ENCODE peak calls at places on chromosome 5, in five cellular contexts. One of them, this sample, is unnamed.
A peak's percentile ranks its signal among the peaks of the same experiment; 100 is the strongest.

GRCh38 chr5:42566658-42567313 is 143.5 kb downstream of the GHR start:
- DNase-seq in substantia nigra: no peak
- DNase-seq in cerebellar cortex: no peak
- DNase-seq in GDM1: no peak
- DNase-seq in NAMALWA: no peak
- DNase-seq in this sample: no peak

GRCh38 chr5:52989781-52990530 is 804 bp downstream of the ITGA2 start:
- DNase-seq in substantia nigra: peak; percentile 55
- DNase-seq in cerebellar cortex: no peak
- DNase-seq in GDM1: peak; percentile 16
- DNase-seq in NAMALWA: no peak
- DNase-seq in this sample: peak; percentile 70

GRCh38 chr5:57711946-57712345 is 229.3 kb upstream of the ACTBL2 start:
- DNase-seq in substantia nigra: no peak
- DNase-seq in cerebellar cortex: no peak
- DNase-seq in GDM1: no peak
- DNase-seq in NAMALWA: no peak
- DNase-seq in this sample: no peak

GRCh38 chr5:84181093-84181492 is 203.6 kb downstream of the EDIL3 start:
- DNase-seq in substantia nigra: no peak
- DNase-seq in cerebellar cortex: no peak
- DNase-seq in GDM1: peak; percentile 52
- DNase-seq in NAMALWA: no peak
- DNase-seq in this sample: no peak

GRCh38 chr5:138663009-138663408 is 87.8 kb upstream of the HSPA9 start:
- DNase-seq in substantia nigra: no peak
- DNase-seq in cerebellar cortex: no peak
- DNase-seq in GDM1: peak; percentile 32
- DNase-seq in NAMALWA: peak; percentile 83
- DNase-seq in this sample: peak; percentile 20

GRCh38 chr5:112210430-112211005 is 208.6 kb downstream of the EPB41L4A start:
- DNase-seq in substantia nigra: peak; percentile 15
- DNase-seq in cerebellar cortex: peak; percentile 21
- DNase-seq in GDM1: no peak
- DNase-seq in NAMALWA: peak; percentile 54
- DNase-seq in this sample: peak; percentile 82

GRCh38 chr5:60280943-60281342 is 387.4 kb upstream of the PDE4D start:
- DNase-seq in substantia nigra: no peak
- DNase-seq in cerebellar cortex: no peak
- DNase-seq in GDM1: no peak
- DNase-seq in NAMALWA: no peak
- DNase-seq in this sample: no peak

GRCh38 chr5:143106175-143106574 is 297.3 kb downstream of the NR3C1 start:
- DNase-seq in substantia nigra: peak; percentile 21
- DNase-seq in cerebellar cortex: no peak
- DNase-seq in GDM1: no peak
- DNase-seq in NAMALWA: no peak
- DNase-seq in this sample: peak; percentile 12

GRCh38 chr5:38827525-38827924 is 18.3 kb upstream of the OSMR start:
- DNase-seq in substantia nigra: no peak
- DNase-seq in cerebellar cortex: no peak
- DNase-seq in GDM1: no peak
- DNase-seq in NAMALWA: no peak
- DNase-seq in this sample: no peak

GRCh38 chr5:33479321-33479720 is 38.6 kb downstream of the TARS1 start:
- DNase-seq in substantia nigra: no peak
- DNase-seq in cerebellar cortex: no peak
- DNase-seq in GDM1: no peak
- DNase-seq in NAMALWA: no peak
- DNase-seq in this sample: no peak

GRCh38 chr5:36878421-36879088 is 2.0 kb downstream of the NIPBL start:
- DNase-seq in substantia nigra: no peak
- DNase-seq in cerebellar cortex: peak; percentile 54
- DNase-seq in GDM1: no peak
- DNase-seq in NAMALWA: no peak
- DNase-seq in this sample: peak; percentile 24

GRCh38 chr5:131321066-131321465 is 57.2 kb downstream of the CDC42SE2 start:
- DNase-seq in substantia nigra: no peak
- DNase-seq in cerebellar cortex: no peak
- DNase-seq in GDM1: no peak
- DNase-seq in NAMALWA: no peak
- DNase-seq in this sample: no peak

GRCh38 chr5:177553671-177554429 is 513 bp downstream of the FAM193B start:
- DNase-seq in substantia nigra: peak; percentile 26
- DNase-seq in cerebellar cortex: no peak
- DNase-seq in GDM1: peak; percentile 27
- DNase-seq in NAMALWA: peak; percentile 32
- DNase-seq in this sample: peak; percentile 29

GRCh38 chr5:135452366-135453030 is 347 bp upstream of the TIFAB start:
- DNase-seq in substantia nigra: no peak
- DNase-seq in cerebellar cortex: no peak
- DNase-seq in GDM1: no peak
- DNase-seq in NAMALWA: no peak
- DNase-seq in this sample: no peak

GRCh38 chr5:52859619-52860018 is 71.9 kb downstream of the ITGA1 start:
- DNase-seq in substantia nigra: no peak
- DNase-seq in cerebellar cortex: no peak
- DNase-seq in GDM1: no peak
- DNase-seq in NAMALWA: no peak
- DNase-seq in this sample: no peak

GRCh38 chr5:73032635-73033034 is 76.8 kb downstream of the FCHO2 start:
- DNase-seq in substantia nigra: no peak
- DNase-seq in cerebellar cortex: no peak
- DNase-seq in GDM1: no peak
- DNase-seq in NAMALWA: no peak
- DNase-seq in this sample: no peak

GRCh38 chr5:9207820-9208418 is 338.0 kb downstream of the SEMA5A start:
- DNase-seq in substantia nigra: no peak
- DNase-seq in cerebellar cortex: peak; percentile 57
- DNase-seq in GDM1: no peak
- DNase-seq in NAMALWA: peak; percentile 71
- DNase-seq in this sample: no peak

GRCh38 chr5:145479271-145479670 is 355.9 kb downstream of the PRELID2 start:
- DNase-seq in substantia nigra: no peak
- DNase-seq in cerebellar cortex: no peak
- DNase-seq in GDM1: no peak
- DNase-seq in NAMALWA: no peak
- DNase-seq in this sample: no peak

GRCh38 chr5:91998774-91999173 is 615.7 kb upstream of the ARRDC3 start:
- DNase-seq in substantia nigra: no peak
- DNase-seq in cerebellar cortex: no peak
- DNase-seq in GDM1: no peak
- DNase-seq in NAMALWA: no peak
- DNase-seq in this sample: no peak

GRCh38 chr5:44360919-44361625 is 28.1 kb downstream of the FGF10 start:
- DNase-seq in substantia nigra: no peak
- DNase-seq in cerebellar cortex: no peak
- DNase-seq in GDM1: no peak
- DNase-seq in NAMALWA: no peak
- DNase-seq in this sample: no peak

GRCh38 chr5:91219803-91220371 is 163.2 kb downstream of the ARRDC3 start:
- DNase-seq in substantia nigra: peak; percentile 13
- DNase-seq in cerebellar cortex: no peak
- DNase-seq in GDM1: peak; percentile 7
- DNase-seq in NAMALWA: peak; percentile 50
- DNase-seq in this sample: peak; percentile 61

This sample was measured in head of caudate nucleus.